ENCODE peak calls at places on chromosome 5, in four cellular contexts. J is hippocampal formation, L is hepatocyte, G is GM23248. A is an unnamed sample.

GRCh38 chr5:125597338-125597737 is 825.9 kb upstream of the GRAMD2B start:
- DNase-seq in J (no peak), L (no peak), G (peak), A (no peak)

GRCh38 chr5:81779125-81779934 is 28.4 kb upstream of the SSBP2 start:
- DNase-seq in J (no peak), L (no peak), G (peak), A (no peak)

GRCh38 chr5:97846646-97847045 is 663.6 kb upstream of the RIOK2 start:
- DNase-seq in J (no peak), L (no peak), G (peak), A (no peak)

GRCh38 chr5:141022384-141022783 is 28.8 kb upstream of the PCDHB1 start:
- DNase-seq in J (no peak), L (no peak), G (no peak), A (no peak)

GRCh38 chr5:148801682-148802276 is 24.6 kb upstream of the ADRB2 start:
- DNase-seq in J (no peak), L (no peak), G (no peak), A (no peak)

GRCh38 chr5:3325206-3325605 is 270.4 kb upstream of the IRX1 start:
- DNase-seq in J (no peak), L (peak), G (peak), A (no peak)

GRCh38 chr5:143128412-143129071 is 274.9 kb downstream of the NR3C1 start:
- DNase-seq in J (no peak), L (peak), G (no peak), A (no peak)

GRCh38 chr5:172418847-172419810 is 35.2 kb downstream of the SH3PXD2B start:
- DNase-seq in J (no peak), L (peak), G (peak), A (no peak)

GRCh38 chr5:73591102-73591695 is 25.7 kb downstream of the UTP15 start:
- DNase-seq in J (peak), L (peak), G (peak), A (peak)

GRCh38 chr5:58019614-58020013 is 440.3 kb downstream of the PLK2 start:
- DNase-seq in J (no peak), L (peak), G (no peak), A (no peak)

GRCh38 chr5:176906796-176907195 is 7.7 kb upstream of the HK3 start:
- DNase-seq in J (no peak), L (no peak), G (no peak), A (no peak)

GRCh38 chr5:154858972-154859950 is 834 bp downstream of the CNOT8 start:
- DNase-seq in J (no peak), L (peak), G (peak), A (no peak)

GRCh38 chr5:134146651-134147544 is 29.9 kb downstream of the SKP1 start:
- DNase-seq in J (no peak), L (no peak), G (peak), A (no peak)

GRCh38 chr5:97914483-97914882 is 731.4 kb upstream of the RIOK2 start:
- DNase-seq in J (no peak), L (no peak), G (no peak), A (no peak)

GRCh38 chr5:163997965-163998364 is 492.5 kb downstream of the MAT2B start:
- DNase-seq in J (no peak), L (no peak), G (no peak), A (peak)

GRCh38 chr5:157913575-157913974 is 54.6 kb upstream of the CLINT1 start:
- DNase-seq in J (no peak), L (no peak), G (no peak), A (no peak)

GRCh38 chr5:72234265-72234700 is 85.8 kb downstream of the MRPS27 start:
- DNase-seq in J (no peak), L (peak), G (peak), A (no peak)

GRCh38 chr5:10726913-10727517 is 34.0 kb downstream of the DAP start:
- DNase-seq in J (no peak), L (no peak), G (no peak), A (no peak)

GRCh38 chr5:109479260-109479860 is 69.6 kb upstream of the PJA2 start:
- DNase-seq in J (no peak), L (peak), G (peak), A (no peak)

GRCh38 chr5:168467755-168468280 is 18.5 kb upstream of the RARS1 start:
- DNase-seq in J (no peak), L (no peak), G (no peak), A (no peak)

GRCh38 chr5:138469540-138470321 is 4.5 kb downstream of the EGR1 start:
- DNase-seq in J (no peak), L (peak), G (peak), A (no peak)

GRCh38 chr5:53219174-53219573 is 109.6 kb upstream of the MOCS2 start:
- DNase-seq in J (no peak), L (no peak), G (no peak), A (no peak)

GRCh38 chr5:61340775-61341361 is 8.8 kb downstream of the ZSWIM6 start:
- DNase-seq in J (no peak), L (no peak), G (no peak), A (no peak)

GRCh38 chr5:33423018-33423630 is 17.6 kb upstream of the TARS1 start:
- DNase-seq in J (peak), L (peak), G (peak), A (no peak)

GRCh38 chr5:125485003-125485641 is 738.7 kb upstream of the ZNF608 start:
- DNase-seq in J (peak), L (peak), G (peak), A (peak)

GRCh38 chr5:115586525-115587146 is 15.6 kb downstream of the TICAM2 start:
- DNase-seq in J (peak), L (peak), G (peak), A (no peak)

GRCh38 chr5:143060018-143060417 is 289.8 kb downstream of the ARHGAP26 start:
- DNase-seq in J (no peak), L (no peak), G (no peak), A (no peak)

GRCh38 chr5:50711280-50711679 is 44.8 kb downstream of the PARP8 start:
- DNase-seq in J (peak), L (peak), G (no peak), A (peak)

GRCh38 chr5:125326114-125326513 is 579.7 kb upstream of the ZNF608 start:
- DNase-seq in J (no peak), L (peak), G (peak), A (no peak)